ENCODE peak calls at places on chromosome 22, in seven cellular contexts. C, Y, Q, G, R, T and M are unnamed samples.

GRCh38 chr22:35629406-35630234 is 12.5 kb upstream of the MB start:
- DNase-seq in C (peak; percentile 84), Y (peak; percentile 57), Q (peak; percentile 91), G (no peak), R (peak; percentile 60), T (no peak), M (no peak)

GRCh38 chr22:17057959-17058814 is 26.6 kb upstream of the IL17RA start:
- DNase-seq in C (peak; percentile 57), Y (peak; percentile 72), Q (peak; percentile 74), G (peak; percentile 61), R (peak; percentile 36), T (peak; percentile 63), M (peak; percentile 76)

GRCh38 chr22:26553056-26553752 is 36.7 kb downstream of the TPST2 start:
- DNase-seq in C (no peak), Y (no peak), Q (no peak), G (no peak), R (no peak), T (no peak), M (no peak)

GRCh38 chr22:48837341-48837935 is 990.2 kb downstream of the BRD1 start:
- DNase-seq in C (no peak), Y (no peak), Q (no peak), G (peak; percentile 16), R (no peak), T (no peak), M (no peak)

GRCh38 chr22:21758056-21758455 is 22.5 kb upstream of the YPEL1 start:
- DNase-seq in C (no peak), Y (no peak), Q (no peak), G (no peak), R (no peak), T (no peak), M (no peak)

GRCh38 chr22:21012446-21013407 is 2.2 kb upstream of the P2RX6 start:
- DNase-seq in C (no peak), Y (no peak), Q (no peak), G (no peak), R (no peak), T (no peak), M (no peak)

GRCh38 chr22:28989035-28989464 is 72.6 kb downstream of the C22orf31 start:
- DNase-seq in C (no peak), Y (peak; percentile 78), Q (no peak), G (no peak), R (no peak), T (no peak), M (no peak)

GRCh38 chr22:46406349-46406748 is 70.8 kb downstream of the TRMU start:
- DNase-seq in C (no peak), Y (no peak), Q (no peak), G (no peak), R (no peak), T (no peak), M (no peak)

GRCh38 chr22:20305894-20306645 is 13.8 kb downstream of the DGCR6L start:
- DNase-seq in C (no peak), Y (no peak), Q (no peak), G (no peak), R (no peak), T (no peak), M (no peak)

DNA sequence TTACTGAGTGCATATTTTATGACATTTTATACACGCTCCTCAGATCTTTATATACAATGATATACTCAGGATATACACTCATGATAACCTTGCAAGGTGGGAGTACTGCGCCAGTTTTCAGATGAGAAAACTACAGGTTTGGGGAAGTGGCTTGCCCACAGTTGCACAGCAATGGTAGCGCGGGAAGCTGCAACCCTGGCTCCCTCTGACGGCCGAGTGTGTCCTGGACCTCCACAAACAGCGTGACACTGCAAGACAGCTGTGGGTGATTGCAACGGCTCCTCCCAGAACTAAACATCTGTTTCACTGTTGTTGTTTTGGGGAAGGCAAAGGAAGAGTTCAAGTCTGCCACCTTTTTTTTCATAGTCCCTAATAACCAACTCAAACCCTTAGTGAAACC is 47.0 kb downstream of the PACSIN2 start:
- DNase-seq in C (no peak), Y (no peak), Q (peak; percentile 82), G (no peak), R (no peak), T (no peak), M (no peak)
- TF ChIP-seq CTCF in C (no peak), Y (no peak), Q (no peak), G (no peak), R (no peak), T (no peak), M (no peak)

GRCh38 chr22:27802389-27803079 is 978 bp upstream of the MN1 start:
- DNase-seq in C (no peak), Y (no peak), Q (no peak), G (no peak), R (no peak), T (no peak), M (no peak)
- H3K27ac ChIP-seq in C (peak overlapping the region; percentile 71), Y (no peak overlapping the region), Q (peak overlapping the region; percentile 82), G (no peak overlapping the region), R (no peak overlapping the region), T (no peak overlapping the region), M (no peak overlapping the region)

GRCh38 chr22:37162221-37163095 is 12.7 kb upstream of the IL2RB start:
- DNase-seq in C (no peak), Y (no peak), Q (no peak), G (no peak), R (no peak), T (peak; percentile 79), M (no peak)
- TF ChIP-seq CTCF in C (no peak), Y (no peak), Q (no peak), G (no peak), R (no peak), T (no peak), M (no peak)

DNA sequence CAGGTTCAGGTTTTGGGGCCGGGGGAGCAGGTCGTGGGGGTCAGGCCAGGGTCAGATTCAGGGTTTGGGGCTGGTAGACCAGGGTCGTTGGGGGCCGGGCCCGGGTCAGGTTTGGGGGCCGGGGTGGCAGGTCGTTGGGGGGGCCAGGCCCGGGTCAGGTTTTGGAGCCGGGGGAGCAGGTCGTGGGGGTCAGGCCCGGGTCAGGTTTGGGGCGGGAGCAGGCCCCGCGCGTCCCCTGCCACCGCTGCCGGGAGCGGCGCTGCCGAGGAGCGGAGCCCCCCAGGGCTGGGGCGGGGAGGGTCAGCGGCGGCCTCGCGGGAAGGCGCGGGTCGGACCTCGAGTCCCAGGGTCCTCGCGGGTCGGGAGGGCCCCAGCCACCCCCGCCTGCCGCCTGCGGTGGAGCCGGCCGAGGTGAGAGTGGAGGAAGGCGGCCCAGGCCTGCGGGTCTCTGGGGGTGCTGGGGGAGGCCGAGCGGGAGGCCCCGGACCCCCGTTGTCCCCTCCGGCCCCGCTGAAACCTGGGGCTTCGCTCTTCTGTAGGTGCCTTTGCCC is 543 bp downstream of the TRABD start:
- DNase-seq in C (peak; percentile 67), Y (no peak), Q (no peak), G (no peak), R (no peak), T (no peak), M (peak; percentile 61)
- H3K27ac ChIP-seq in C (peak overlapping the region; percentile 83), Y (no peak overlapping the region), Q (peak overlapping the region; percentile 75), G (peak overlapping the region; percentile 33), R (no peak overlapping the region), T (peak overlapping the region; percentile 45), M (no peak overlapping the region)

DNA sequence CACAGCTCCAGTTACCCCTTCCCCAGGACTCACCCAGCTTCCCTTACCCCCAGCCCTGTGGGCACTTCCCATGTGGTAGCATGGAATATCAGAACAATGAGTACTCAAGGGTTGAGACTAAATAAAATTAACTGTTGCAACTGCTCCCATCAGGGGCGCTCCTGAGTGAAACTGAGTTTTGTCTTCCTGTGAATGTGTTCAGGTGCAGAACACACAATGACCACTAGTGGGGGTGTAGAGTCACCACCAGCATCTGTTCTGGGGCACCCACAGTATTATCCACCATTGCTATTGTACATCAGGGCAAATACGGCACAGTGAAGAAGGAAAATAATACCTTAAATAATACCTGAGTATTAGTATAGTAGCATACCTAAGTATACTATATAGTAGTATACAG is 689.7 kb downstream of the TBC1D22A start:
- DNase-seq in C (no peak), Y (no peak), Q (no peak), G (peak; percentile 68), R (no peak), T (no peak), M (no peak)
- TF ChIP-seq CTCF in C (no peak), Y (peak; percentile 35), Q (no peak), G (peak; percentile 70), R (peak; percentile 12), T (no peak), M (peak; percentile 21)

GRCh38 chr22:23522642-23523251 is 57.3 kb downstream of the IGLL1 start:
- DNase-seq in C (peak; percentile 69), Y (no peak), Q (no peak), G (peak; percentile 57), R (no peak), T (no peak), M (peak; percentile 42)

GRCh38 chr22:23521442-23522113 is 58.5 kb downstream of the IGLL1 start:
- DNase-seq in C (peak; percentile 95), Y (peak; percentile 92), Q (peak; percentile 95), G (peak; percentile 94), R (peak; percentile 44), T (peak; percentile 81), M (peak; percentile 99)

GRCh38 chr22:23518381-23519187 is 61.5 kb downstream of the IGLL1 start:
- DNase-seq in C (no peak), Y (no peak), Q (no peak), G (peak; percentile 96), R (no peak), T (no peak), M (peak; percentile 32)

GRCh38 chr22:23519442-23520177 is 60.5 kb downstream of the IGLL1 start:
- DNase-seq in C (no peak), Y (no peak), Q (no peak), G (no peak), R (no peak), T (no peak), M (no peak)

DNA sequence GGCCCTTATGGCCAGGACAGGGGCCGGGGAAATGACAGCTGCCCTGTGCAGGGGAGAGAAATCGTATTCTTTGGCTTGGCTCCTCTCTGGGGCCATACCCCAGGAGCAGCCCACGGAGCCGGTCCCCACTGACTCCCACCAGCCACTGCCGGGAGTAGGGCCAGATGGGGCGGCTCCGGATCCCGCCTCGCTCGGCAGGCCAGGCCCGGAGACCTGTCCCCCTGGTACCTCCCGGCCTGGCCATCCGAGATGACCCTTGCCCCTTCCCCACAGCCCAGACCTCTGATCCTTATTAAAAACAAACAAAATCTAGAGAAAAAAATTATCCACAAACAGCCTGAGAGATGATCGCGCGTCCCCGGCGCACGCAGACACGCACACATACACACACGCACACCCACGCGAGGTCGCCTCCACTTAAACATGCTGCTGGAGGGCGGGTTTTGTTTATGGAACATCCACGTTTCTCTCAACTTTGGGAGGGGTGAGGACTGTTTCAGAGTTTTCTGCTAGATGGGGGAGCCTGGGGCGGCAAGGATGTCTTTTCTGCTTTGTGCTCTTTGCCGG is 59.1 kb downstream of the IGLL1 start:
- DNase-seq in C (peak; percentile 79), Y (no peak), Q (peak; percentile 78), G (peak; percentile 46), R (no peak), T (no peak), M (peak; percentile 45)
- H3K27ac ChIP-seq in C (peak overlapping the region; percentile 91), Y (no peak overlapping the region), Q (peak overlapping the region; percentile 91), G (peak overlapping the region; percentile 100), R (no peak overlapping the region), T (no peak overlapping the region), M (peak overlapping the region; percentile 95)